ENCODE peak calls at places on chromosomes 5 and 9, in five cellular contexts. N is stomach, G is sigmoid colon, K is upper lobe of left lung, J is A549. Q is an unnamed sample. For H3K4me1, the result is how much of the 10 kb centered on the place peaks cover.

GRCh38 chr9:447230-448025 is 232.8 kb downstream of the DOCK8 start:
- DNase-seq in N (no peak), G (no peak), K (no peak), J (peak), Q (no peak)

GRCh38 chr5:134245101-134245604 is 19.3 kb upstream of the PPP2CA start:
- DNase-seq in N (no peak), J (peak), G (no peak), K (no peak), Q (peak)

GRCh38 chr9:113511047-113511521 is 47.6 kb downstream of the RGS3 start:
- DNase-seq in G (no peak), K (no peak), N (peak), J (no peak), Q (no peak)

GRCh38 chr9:120443489-120443888 is 136.5 kb downstream of the CDK5RAP2 start:
- DNase-seq in J (no peak), N (no peak), G (no peak), K (no peak), Q (no peak)

GRCh38 chr5:132008163-132008473 is 3.3 kb downstream of the ACSL6 start:
- DNase-seq in J (no peak), K (no peak), N (no peak), G (peak), Q (no peak)

GRCh38 chr9:131490514-131490913 is 12.2 kb upstream of the POMT1 start:
- DNase-seq in K (no peak), G (no peak), J (no peak), N (no peak), Q (no peak)

GRCh38 chr9:105656131-105656921 is 5.9 kb upstream of the TAL2 start:
- DNase-seq in K (no peak), N (peak), J (peak), G (no peak), Q (peak)

GRCh38 chr9:129323376-129323998 is 145.4 kb upstream of the IER5L start:
- DNase-seq in G (peak), K (no peak), N (no peak), J (no peak), Q (peak)

GRCh38 chr5:149356391-149356790 is 1.5 kb upstream of the PCYOX1L start:
- DNase-seq in K (no peak), J (no peak), G (no peak), N (no peak), Q (no peak)

GRCh38 chr5:1516615-1517601 is 6.9 kb downstream of the LPCAT1 start:
- DNase-seq in G (peak), N (peak), K (peak), J (peak), Q (peak)

GRCh38 chr9:18393340-18394130 is 80.4 kb upstream of the ADAMTSL1 start:
- DNase-seq in N (peak), G (peak), J (peak), K (no peak), Q (peak)

GRCh38 chr9:33255471-33255870 is 9.0 kb downstream of the BAG1 start:
- DNase-seq in J (no peak), K (no peak), G (no peak), N (no peak), Q (no peak)

GRCh38 chr9:93679536-93680444 is 103.4 kb downstream of the PHF2 start:
- DNase-seq in N (peak), G (peak), J (no peak), K (no peak), Q (no peak)

GRCh38 chr9:121999556-121999955 is 93.6 kb downstream of the TTLL11 start:
- DNase-seq in J (no peak), G (no peak), K (no peak), N (no peak), Q (no peak)

GRCh38 chr5:74441616-74442015 is 198.9 kb downstream of the ENC1 start:
- DNase-seq in J (no peak), K (no peak), G (no peak), N (no peak), Q (no peak)

GRCh38 chr5:143143973-143144372 is 259.5 kb downstream of the NR3C1 start:
- DNase-seq in N (no peak), G (no peak), J (no peak), K (no peak), Q (no peak)

GRCh38 chr9:715743-716400 is 125.6 kb upstream of the DMRT1 start:
- DNase-seq in K (no peak), G (no peak), N (no peak), J (no peak), Q (no peak)

GRCh38 chr9:15047028-15047551 is 136.9 kb upstream of the FREM1 start:
- DNase-seq in K (no peak), J (no peak), G (no peak), N (no peak), Q (no peak)

GRCh38 chr5:113250341-113250953 is 184.3 kb downstream of the TSSK1B start:
- DNase-seq in N (peak), J (peak), G (peak), K (peak), Q (peak)

GRCh38 chr5:59097116-59097515 is 514.2 kb downstream of the RAB3C start:
- DNase-seq in J (peak), G (no peak), K (no peak), N (no peak), Q (no peak)

GRCh38 chr9:124282442-124283231 is 24.9 kb downstream of the NEK6 start:
- DNase-seq in K (peak), G (peak), N (peak), J (no peak), Q (peak)

GRCh38 chr5:98735806-98736507 is 37.5 kb upstream of the RGMB start:
- DNase-seq in K (no peak), N (no peak), G (no peak), J (no peak), Q (no peak)

GRCh38 chr9:31067418-31067817 is 1317.0 kb upstream of the ACO1 start:
- DNase-seq in K (no peak), G (no peak), N (no peak), J (no peak), Q (no peak)

GRCh38 chr9:18424132-18424531 is 49.8 kb upstream of the ADAMTSL1 start:
- DNase-seq in N (no peak), G (no peak), J (no peak), K (peak), Q (no peak)

GRCh38 chr5:57258052-57258451 is 84.2 kb downstream of the GPBP1 start:
- DNase-seq in J (no peak), K (no peak), N (no peak), G (no peak), Q (no peak)

GRCh38 chr5:157241483-157241882 is 24.4 kb upstream of the CYFIP2 start:
- DNase-seq in K (no peak), N (no peak), J (no peak), G (no peak), Q (no peak)

GRCh38 chr9:123111977-123112869 is 78.8 kb downstream of the GPR21 start:
- DNase-seq in N (peak), K (no peak), G (no peak), J (no peak), Q (no peak)

GRCh38 chr9:40926404-40927259 is 201.8 kb downstream of the FOXD4L6 start:
- DNase-seq in G (no peak), N (no peak), K (no peak), J (no peak), Q (no peak)

GRCh38 chr5:637581-638450 is 25.7 kb downstream of the CEP72 start:
- DNase-seq in J (no peak), N (no peak), G (no peak), K (no peak), Q (peak)

GRCh38 chr5:68396722-68397121 is 181.2 kb downstream of the PIK3R1 start:
- DNase-seq in J (peak), G (no peak), N (peak), K (no peak), Q (no peak)

GRCh38 chr5:130605200-130605599 is 559.9 kb downstream of the HINT1 start:
- DNase-seq in G (no peak), J (peak), N (no peak), K (no peak), Q (no peak)

GRCh38 chr5:131986161-131986912 is 25.1 kb downstream of the ACSL6 start:
- DNase-seq in G (no peak), J (no peak), N (no peak), K (no peak), Q (no peak)

GRCh38 chr5:156587012-156587411 is 260.0 kb downstream of the SGCD start:
- DNase-seq in G (no peak), J (no peak), N (no peak), K (no peak), Q (no peak)

GRCh38 chr9:124964604-124965003 is 23.7 kb upstream of the GOLGA1 start:
- DNase-seq in G (no peak), J (no peak), K (no peak), N (no peak), Q (no peak)

GRCh38 chr5:67240846-67241245 is 44.2 kb upstream of the CD180 start:
- DNase-seq in K (no peak), G (no peak), N (no peak), J (no peak), Q (no peak)

GRCh38 chr5:141605523-141606277 is 13.1 kb downstream of the DIAPH1 start:
- DNase-seq in G (peak), N (peak), K (peak), J (no peak), Q (no peak)

GRCh38 chr9:14018061-14018460 is 295.9 kb downstream of the NFIB start:
- DNase-seq in J (peak), N (no peak), G (no peak), K (no peak), Q (no peak)

GRCh38 chr5:74468421-74468820 is 172.1 kb downstream of the ENC1 start:
- DNase-seq in G (no peak), N (no peak), K (no peak), J (no peak), Q (no peak)

GRCh38 chr5:96692436-96692835 is 30.3 kb downstream of the CAST start:
- DNase-seq in N (no peak), K (peak), G (no peak), J (peak), Q (no peak)

GRCh38 chr5:109865636-109866035 is 175.9 kb downstream of the MAN2A1 start:
- DNase-seq in N (no peak), K (no peak), J (peak), G (no peak), Q (peak)
- TF ChIP-seq POLR2A in N (no peak), K (no peak), J (no peak), G (no peak), Q (no peak)

GRCh38 chr9:128066713-128067621 is at the start of gene NAIF1:
- DNase-seq in N (peak), G (peak), J (peak), K (peak), Q (peak)

GRCh38 chr9:128067622-128067897 is 440 bp upstream of the NAIF1 start:
- DNase-seq in G (no peak), K (no peak), J (no peak), N (no peak), Q (no peak)

GRCh38 chr9:128065907-128066712 is 1.0 kb downstream of the NAIF1 start:
- DNase-seq in K (no peak), G (peak), N (no peak), J (no peak), Q (peak)

GRCh38 chr9:128068656-128069221 is 707 bp downstream of the SLC25A25 start:
- DNase-seq in G (no peak), N (no peak), J (no peak), K (no peak), Q (peak)

DNA sequence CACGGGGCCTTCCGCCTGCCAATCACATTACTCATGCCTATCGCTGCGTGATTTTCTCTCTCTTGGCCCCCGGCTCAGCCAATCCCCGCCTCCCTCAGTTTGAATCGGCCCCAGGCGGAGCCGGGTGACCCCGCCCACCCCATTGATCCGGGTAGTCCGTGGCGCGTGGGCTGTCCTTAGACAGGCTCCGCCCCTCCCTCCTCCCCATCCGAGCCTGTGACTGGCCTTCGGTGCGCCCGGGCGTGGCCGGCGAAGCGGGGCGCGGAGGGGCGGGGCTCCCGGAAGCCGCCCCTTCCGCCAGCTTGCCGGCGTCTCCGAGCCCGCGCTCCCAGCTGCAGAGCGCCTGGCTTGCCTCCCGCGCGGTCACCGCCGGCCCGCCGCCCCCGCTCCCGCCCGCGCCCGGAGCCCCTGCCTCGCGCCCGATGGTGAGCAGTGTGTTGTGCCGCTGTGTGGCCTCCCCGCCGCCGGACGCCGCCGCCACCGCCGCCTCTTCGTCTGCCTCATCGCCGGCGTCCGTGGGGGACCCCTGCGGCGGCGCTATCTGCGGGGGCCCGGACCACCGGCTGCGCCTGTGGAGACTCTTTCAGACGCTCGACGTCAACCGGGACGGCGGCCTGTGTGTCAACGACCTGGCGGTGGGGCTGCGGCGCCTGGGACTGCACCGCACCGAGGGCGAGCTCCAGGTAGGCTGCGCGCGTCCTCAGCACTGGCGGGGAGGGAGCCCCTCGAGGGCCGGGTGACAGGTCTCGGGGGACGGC is at the start of gene SLC25A25:
- DNase-seq in J (peak), K (peak), G (peak), N (peak), Q (peak)
- H3K4me1 ChIP-seq in J (under half), K (half or more), G (under half), N (half or more), Q (under half)

GRCh38 chr5:172796306-172796705 is 25.3 kb upstream of the DUSP1 start:
- DNase-seq in G (no peak), J (no peak), N (no peak), K (no peak), Q (peak)

GRCh38 chr5:172792693-172793570 is 21.9 kb upstream of the DUSP1 start:
- DNase-seq in J (no peak), K (no peak), N (no peak), G (no peak), Q (no peak)

GRCh38 chr5:172797800-172798199 is 26.8 kb upstream of the DUSP1 start:
- DNase-seq in N (no peak), K (no peak), G (peak), J (no peak), Q (no peak)

GRCh38 chr5:172793577-172794488 is 22.8 kb upstream of the DUSP1 start:
- DNase-seq in J (no peak), K (peak), N (no peak), G (peak), Q (no peak)

GRCh38 chr5:172795401-172795977 is 24.5 kb upstream of the DUSP1 start:
- DNase-seq in J (peak), N (peak), K (peak), G (peak), Q (peak)
- TF ChIP-seq EP300 in J (no peak), N (peak), K (no peak), G (peak), Q (peak)

DNA sequence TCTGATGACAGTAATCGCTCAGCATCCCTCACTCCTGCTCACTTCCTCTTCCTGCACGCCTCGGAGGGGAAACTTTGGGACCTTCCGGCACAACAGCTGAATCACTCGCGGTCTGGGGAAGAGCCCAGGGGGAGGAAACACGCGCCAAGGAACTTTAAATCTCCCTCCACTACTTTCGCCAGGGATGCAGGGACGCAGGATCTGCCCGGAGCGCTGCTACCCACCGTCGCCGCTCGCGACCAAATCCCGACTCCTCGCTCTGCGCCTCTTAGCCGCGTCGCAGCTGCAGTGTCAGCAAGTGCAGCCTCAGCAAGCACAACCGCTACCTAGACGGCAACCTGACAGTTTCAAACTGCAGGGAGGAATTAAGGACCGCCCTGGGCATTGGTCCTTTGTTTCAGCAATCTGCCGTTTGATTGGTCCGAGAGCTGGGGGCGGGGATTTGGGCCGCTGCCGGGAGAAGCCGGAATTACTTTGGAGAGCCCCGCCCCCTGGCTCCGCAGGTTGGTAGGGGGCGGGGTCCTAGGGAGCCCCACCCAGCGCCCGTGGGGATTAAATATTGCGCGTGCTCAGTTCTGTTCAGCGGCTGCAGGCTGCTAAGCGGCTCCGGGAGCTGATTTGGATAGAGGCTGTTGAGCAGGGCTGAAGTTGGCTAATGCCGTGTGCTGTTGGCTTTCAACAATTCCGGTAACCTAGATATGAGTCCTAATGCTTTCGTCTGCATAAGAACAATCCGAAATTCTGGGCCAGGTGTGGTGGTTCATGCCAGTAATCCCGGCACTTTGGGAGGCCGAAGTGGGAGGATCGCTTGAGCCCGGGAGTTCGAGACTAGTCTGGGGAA is at the start of gene POC5:
- DNase-seq in J (peak), N (peak), K (peak), G (peak), Q (peak)
- TF ChIP-seq POLR2A in J (peak), N (no peak), K (no peak), G (peak), Q (peak)

GRCh38 chr5:14268236-14268701 is 125.1 kb downstream of the TRIO start:
- DNase-seq in G (no peak), J (peak), K (peak), N (no peak), Q (no peak)
- H3K4me1 ChIP-seq in G (under half), J (half or more), K (under half), N (half or more), Q (under half)

Q was measured in ovary.